ENCODE peak calls at places on chromosomes 7 and 10, in eight cellular contexts. One of them, this sample, is unnamed.

GRCh38 chr10:118950190-118950658 is 79.3 kb upstream of the NANOS1 start:
- DNase-seq in uterus: no peak
- DNase-seq in adrenal gland: peak; percentile 34
- DNase-seq in IMR-90: no peak
- DNase-seq in dorsolateral prefrontal cortex: no peak
- DNase-seq in spleen: no peak
- DNase-seq in aorta: no peak
- DNase-seq in stomach: peak; percentile 24
- DNase-seq in this sample: no peak

GRCh38 chr10:116084166-116084565 is 188.8 kb downstream of the GFRA1 start:
- DNase-seq in uterus: no peak
- DNase-seq in adrenal gland: no peak
- DNase-seq in IMR-90: peak; percentile 7
- DNase-seq in dorsolateral prefrontal cortex: no peak
- DNase-seq in spleen: no peak
- DNase-seq in aorta: no peak
- DNase-seq in stomach: no peak
- DNase-seq in this sample: no peak

GRCh38 chr10:93039110-93039509 is 21.5 kb upstream of the CYP26C1 start:
- DNase-seq in uterus: no peak
- DNase-seq in adrenal gland: no peak
- DNase-seq in IMR-90: no peak
- DNase-seq in dorsolateral prefrontal cortex: no peak
- DNase-seq in spleen: no peak
- DNase-seq in aorta: no peak
- DNase-seq in stomach: no peak
- DNase-seq in this sample: no peak

GRCh38 chr7:29483219-29484104 is 80.2 kb upstream of the PRR15 start:
- DNase-seq in uterus: peak; percentile 36
- DNase-seq in adrenal gland: no peak
- DNase-seq in IMR-90: no peak
- DNase-seq in dorsolateral prefrontal cortex: peak; percentile 53
- DNase-seq in spleen: no peak
- DNase-seq in aorta: no peak
- DNase-seq in stomach: no peak
- DNase-seq in this sample: peak; percentile 19

GRCh38 chr10:126663328-126663727 is 7.2 kb downstream of the C10orf90 start:
- DNase-seq in uterus: peak; percentile 47
- DNase-seq in adrenal gland: no peak
- DNase-seq in IMR-90: no peak
- DNase-seq in dorsolateral prefrontal cortex: peak; percentile 90
- DNase-seq in spleen: no peak
- DNase-seq in aorta: no peak
- DNase-seq in stomach: no peak
- DNase-seq in this sample: peak; percentile 98

GRCh38 chr7:41058986-41059741 is 643.7 kb downstream of the INHBA start:
- DNase-seq in uterus: no peak
- DNase-seq in adrenal gland: no peak
- DNase-seq in IMR-90: peak; percentile 51
- DNase-seq in dorsolateral prefrontal cortex: no peak
- DNase-seq in spleen: no peak
- DNase-seq in aorta: no peak
- DNase-seq in stomach: no peak
- DNase-seq in this sample: peak; percentile 29

GRCh38 chr10:97220371-97220770 is 34.6 kb upstream of the SLIT1 start:
- DNase-seq in uterus: no peak
- DNase-seq in adrenal gland: no peak
- DNase-seq in IMR-90: no peak
- DNase-seq in dorsolateral prefrontal cortex: no peak
- DNase-seq in spleen: no peak
- DNase-seq in aorta: no peak
- DNase-seq in stomach: no peak
- DNase-seq in this sample: no peak

GRCh38 chr7:84100866-84101265 is 93.7 kb downstream of the SEMA3A start:
- DNase-seq in uterus: no peak
- DNase-seq in adrenal gland: no peak
- DNase-seq in IMR-90: peak; percentile 69
- DNase-seq in dorsolateral prefrontal cortex: no peak
- DNase-seq in spleen: no peak
- DNase-seq in aorta: no peak
- DNase-seq in stomach: no peak
- DNase-seq in this sample: peak; percentile 70

GRCh38 chr7:32533313-32534024 is 38.2 kb downstream of the AVL9 start:
- DNase-seq in uterus: no peak
- DNase-seq in adrenal gland: no peak
- DNase-seq in IMR-90: peak; percentile 44
- DNase-seq in dorsolateral prefrontal cortex: no peak
- DNase-seq in spleen: no peak
- DNase-seq in aorta: no peak
- DNase-seq in stomach: no peak
- DNase-seq in this sample: peak; percentile 81

GRCh38 chr10:13758302-13758701 is 171.5 kb downstream of the PRPF18 start:
- DNase-seq in uterus: no peak
- DNase-seq in adrenal gland: no peak
- DNase-seq in IMR-90: peak; percentile 70
- DNase-seq in dorsolateral prefrontal cortex: no peak
- DNase-seq in spleen: no peak
- DNase-seq in aorta: no peak
- DNase-seq in stomach: no peak
- DNase-seq in this sample: peak; percentile 89

GRCh38 chr10:91983403-91983802 is 59.8 kb downstream of the BTAF1 start:
- DNase-seq in uterus: no peak
- DNase-seq in adrenal gland: no peak
- DNase-seq in IMR-90: no peak
- DNase-seq in dorsolateral prefrontal cortex: no peak
- DNase-seq in spleen: no peak
- DNase-seq in aorta: no peak
- DNase-seq in stomach: no peak
- DNase-seq in this sample: no peak

GRCh38 chr7:22697322-22697859 is 29.6 kb upstream of the IL6 start:
- DNase-seq in uterus: no peak
- DNase-seq in adrenal gland: no peak
- DNase-seq in IMR-90: no peak
- DNase-seq in dorsolateral prefrontal cortex: no peak
- DNase-seq in spleen: no peak
- DNase-seq in aorta: no peak
- DNase-seq in stomach: no peak
- DNase-seq in this sample: no peak

GRCh38 chr7:22696672-22697071 is 30.3 kb upstream of the IL6 start:
- DNase-seq in uterus: no peak
- DNase-seq in adrenal gland: no peak
- DNase-seq in IMR-90: peak; percentile 36
- DNase-seq in dorsolateral prefrontal cortex: no peak
- DNase-seq in spleen: no peak
- DNase-seq in aorta: no peak
- DNase-seq in stomach: no peak
- DNase-seq in this sample: peak; percentile 61

GRCh38 chr7:22697897-22698645 is 28.9 kb upstream of the IL6 start:
- DNase-seq in uterus: no peak
- DNase-seq in adrenal gland: no peak
- DNase-seq in IMR-90: no peak
- DNase-seq in dorsolateral prefrontal cortex: no peak
- DNase-seq in spleen: no peak
- DNase-seq in aorta: no peak
- DNase-seq in stomach: no peak
- DNase-seq in this sample: no peak

GRCh38 chr7:22695476-22696132 is 31.4 kb upstream of the IL6 start:
- DNase-seq in uterus: no peak
- DNase-seq in adrenal gland: no peak
- DNase-seq in IMR-90: no peak
- DNase-seq in dorsolateral prefrontal cortex: no peak
- DNase-seq in spleen: no peak
- DNase-seq in aorta: no peak
- DNase-seq in stomach: no peak
- DNase-seq in this sample: no peak

GRCh38 chr7:22694597-22695207 is 32.3 kb upstream of the IL6 start:
- DNase-seq in uterus: no peak
- DNase-seq in adrenal gland: no peak
- DNase-seq in IMR-90: no peak
- DNase-seq in dorsolateral prefrontal cortex: no peak
- DNase-seq in spleen: no peak
- DNase-seq in aorta: no peak
- DNase-seq in stomach: no peak
- DNase-seq in this sample: no peak
- H3K4me3 ChIP-seq in uterus: no peak overlapping the region
- H3K4me3 ChIP-seq in adrenal gland: no peak overlapping the region
- H3K4me3 ChIP-seq in IMR-90: no peak overlapping the region
- H3K4me3 ChIP-seq in dorsolateral prefrontal cortex: no peak overlapping the region
- H3K4me3 ChIP-seq in spleen: no peak overlapping the region
- H3K4me3 ChIP-seq in aorta: no peak overlapping the region
- H3K4me3 ChIP-seq in stomach: no peak overlapping the region
- H3K4me3 ChIP-seq in this sample: no peak overlapping the region

DNA sequence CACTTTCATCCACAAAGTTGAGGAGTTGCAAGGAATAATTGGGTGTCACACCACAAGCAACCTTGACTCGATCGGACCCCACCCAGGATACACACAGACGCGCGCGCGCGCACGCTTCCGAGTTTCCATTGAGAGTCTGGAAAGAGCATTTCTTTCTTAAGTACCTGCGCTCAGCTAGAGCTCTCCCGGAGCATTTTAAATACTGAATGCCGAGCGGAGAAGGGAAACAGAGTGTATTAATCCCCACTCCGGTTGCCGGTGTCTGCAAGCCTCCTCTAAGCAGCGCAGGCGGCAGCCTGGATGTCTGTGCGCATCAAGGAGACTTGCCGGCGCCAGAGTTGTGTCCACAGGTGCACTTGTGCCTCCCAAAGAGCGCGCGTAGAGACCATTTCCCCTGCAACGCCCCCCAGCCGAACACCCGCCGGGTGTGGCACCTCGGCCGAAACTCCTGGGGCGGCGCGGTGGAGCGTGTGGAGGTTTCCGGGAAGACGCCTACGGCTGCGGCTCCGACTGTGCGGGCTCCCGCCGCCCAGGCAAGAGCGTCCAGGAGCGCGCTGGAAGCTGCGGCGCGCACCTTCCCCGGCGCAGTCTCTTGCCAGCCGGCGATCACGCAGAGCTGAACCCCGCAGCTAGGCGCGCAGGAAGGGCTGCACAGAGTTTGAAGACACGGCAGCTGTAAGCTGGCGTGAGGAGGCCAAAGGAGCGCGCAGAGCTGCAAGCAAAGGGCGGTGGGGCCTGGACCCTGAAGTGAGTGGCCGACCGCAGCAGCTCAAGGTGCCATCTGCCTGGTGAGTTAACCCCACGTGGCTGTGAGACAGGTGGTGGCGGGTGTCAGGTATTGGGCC is 1.1 kb upstream of the FEZF1 start:
- DNase-seq in uterus: no peak
- DNase-seq in adrenal gland: no peak
- DNase-seq in IMR-90: no peak
- DNase-seq in dorsolateral prefrontal cortex: no peak
- DNase-seq in spleen: peak; percentile 66
- DNase-seq in aorta: peak; percentile 71
- DNase-seq in stomach: no peak
- DNase-seq in this sample: no peak
- H3K4me3 ChIP-seq in uterus: no peak overlapping the region
- H3K4me3 ChIP-seq in adrenal gland: peak overlapping the region; percentile 48
- H3K4me3 ChIP-seq in IMR-90: no peak overlapping the region
- H3K4me3 ChIP-seq in dorsolateral prefrontal cortex: no peak overlapping the region
- H3K4me3 ChIP-seq in spleen: peak overlapping the region; percentile 56
- H3K4me3 ChIP-seq in aorta: no peak overlapping the region
- H3K4me3 ChIP-seq in stomach: peak overlapping the region; percentile 12
- H3K4me3 ChIP-seq in this sample: no peak overlapping the region

GRCh38 chr7:30682131-30683083 is at the start of gene CRHR2:
- DNase-seq in uterus: no peak
- DNase-seq in adrenal gland: no peak
- DNase-seq in IMR-90: no peak
- DNase-seq in dorsolateral prefrontal cortex: peak; percentile 58
- DNase-seq in spleen: no peak
- DNase-seq in aorta: no peak
- DNase-seq in stomach: no peak
- DNase-seq in this sample: no peak
- H3K4me3 ChIP-seq in uterus: peak within 1 kb of the TSS; percentile 19
- H3K4me3 ChIP-seq in adrenal gland: peak within 1 kb of the TSS; percentile 53
- H3K4me3 ChIP-seq in IMR-90: no peak within 1 kb of the TSS
- H3K4me3 ChIP-seq in dorsolateral prefrontal cortex: peak within 1 kb of the TSS; percentile 18
- H3K4me3 ChIP-seq in spleen: peak within 1 kb of the TSS; percentile 71
- H3K4me3 ChIP-seq in aorta: peak within 1 kb of the TSS; percentile 2
- H3K4me3 ChIP-seq in stomach: peak within 1 kb of the TSS; percentile 47
- H3K4me3 ChIP-seq in this sample: no peak within 1 kb of the TSS

GRCh38 chr7:97019710-97020109 is 4.9 kb downstream of the DLX5 start:
- DNase-seq in uterus: no peak
- DNase-seq in adrenal gland: no peak
- DNase-seq in IMR-90: no peak
- DNase-seq in dorsolateral prefrontal cortex: no peak
- DNase-seq in spleen: no peak
- DNase-seq in aorta: no peak
- DNase-seq in stomach: no peak
- DNase-seq in this sample: no peak
- H3K4me3 ChIP-seq in uterus: no peak overlapping the region
- H3K4me3 ChIP-seq in adrenal gland: no peak overlapping the region
- H3K4me3 ChIP-seq in IMR-90: no peak overlapping the region
- H3K4me3 ChIP-seq in dorsolateral prefrontal cortex: no peak overlapping the region
- H3K4me3 ChIP-seq in spleen: no peak overlapping the region
- H3K4me3 ChIP-seq in aorta: no peak overlapping the region
- H3K4me3 ChIP-seq in stomach: no peak overlapping the region
- H3K4me3 ChIP-seq in this sample: no peak overlapping the region

DNA sequence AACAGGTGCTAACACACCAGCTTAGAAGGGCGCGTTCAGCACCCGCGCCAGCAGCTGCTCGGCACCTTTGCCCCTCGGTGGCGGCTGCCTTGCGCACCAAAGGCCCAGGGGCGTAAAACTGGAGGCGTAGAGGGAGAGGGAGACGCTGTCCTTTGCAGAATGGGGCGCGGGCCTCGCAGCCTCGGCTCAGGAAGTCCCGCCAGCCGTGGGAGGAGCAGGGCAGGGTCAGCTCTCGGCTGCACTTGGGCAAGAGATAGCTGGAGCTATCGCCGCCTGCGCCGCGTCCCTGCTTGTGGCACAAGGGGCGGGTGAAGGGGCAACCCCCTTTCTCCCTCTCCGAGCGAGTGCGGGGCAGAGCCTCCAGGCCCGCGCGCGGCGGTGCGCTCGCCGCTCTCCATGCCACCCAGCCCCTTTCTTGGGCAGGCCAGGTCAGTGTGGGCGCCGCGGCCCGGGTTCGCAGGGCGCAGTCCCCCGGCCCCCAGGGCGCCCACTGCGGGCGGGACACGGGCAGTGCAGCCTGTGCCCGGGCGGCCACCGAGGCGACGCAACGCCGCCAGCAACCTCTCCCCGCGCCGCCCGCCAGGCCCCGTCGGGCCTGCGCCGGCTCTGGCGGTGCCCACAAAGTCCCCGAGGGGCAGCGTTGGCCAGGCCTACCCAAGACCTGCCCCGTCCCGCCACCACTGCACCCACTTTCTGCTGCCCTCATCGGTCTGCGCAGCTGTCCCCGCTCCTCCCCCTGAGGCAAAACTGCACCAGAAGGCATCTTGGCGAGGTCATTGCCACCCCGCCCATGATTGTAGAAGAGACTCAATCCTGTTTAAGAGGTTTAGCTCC is 4.1 kb downstream of the NEUROD6 start:
- DNase-seq in uterus: no peak
- DNase-seq in adrenal gland: no peak
- DNase-seq in IMR-90: no peak
- DNase-seq in dorsolateral prefrontal cortex: no peak
- DNase-seq in spleen: no peak
- DNase-seq in aorta: no peak
- DNase-seq in stomach: no peak
- DNase-seq in this sample: no peak
- H3K4me3 ChIP-seq in uterus: no peak overlapping the region
- H3K4me3 ChIP-seq in adrenal gland: no peak overlapping the region
- H3K4me3 ChIP-seq in IMR-90: no peak overlapping the region
- H3K4me3 ChIP-seq in dorsolateral prefrontal cortex: no peak overlapping the region
- H3K4me3 ChIP-seq in spleen: peak overlapping the region; percentile 22
- H3K4me3 ChIP-seq in aorta: no peak overlapping the region
- H3K4me3 ChIP-seq in stomach: peak overlapping the region; percentile 12
- H3K4me3 ChIP-seq in this sample: no peak overlapping the region